ENCODE peak calls at places on chromosomes 11 and 22, in five cellular contexts. I, V, G, X and E are unnamed samples.
A peak's percentile ranks its signal among the peaks of the same experiment; 100 is the strongest.

GRCh38 chr11:44032304-44033085 is 15.3 kb upstream of the ACCSL start:
- DNase-seq in X (no peak), V (no peak), G (peak; percentile 64), I (no peak), E (no peak)

GRCh38 chr11:59158206-59159068 is 13.5 kb upstream of the DTX4 start:
- DNase-seq in G (peak; percentile 68), X (peak; percentile 72), I (peak; percentile 18), V (peak; percentile 74), E (peak; percentile 71)

GRCh38 chr22:44759430-44760310 is 7.3 kb downstream of the ARHGAP8 start:
- DNase-seq in X (no peak), I (no peak), G (no peak), V (no peak), E (peak; percentile 47)

GRCh38 chr11:60786811-60787567 is 1.9 kb downstream of the MS4A10 start:
- DNase-seq in G (no peak), V (peak; percentile 17), I (peak; percentile 81), X (no peak), E (peak; percentile 97)

GRCh38 chr11:34468209-34468841 is 29.6 kb downstream of the CAT start:
- DNase-seq in V (peak; percentile 42), X (peak; percentile 31), I (peak; percentile 23), G (no peak), E (peak; percentile 36)

GRCh38 chr11:32033491-32033890 is 57.4 kb upstream of the RCN1 start:
- DNase-seq in G (no peak), I (no peak), X (no peak), V (no peak), E (no peak)

GRCh38 chr11:74449369-74449931 is 17.9 kb downstream of the KCNE3 start:
- DNase-seq in X (peak; percentile 71), V (peak; percentile 74), I (peak; percentile 64), G (peak; percentile 70), E (peak; percentile 78)

GRCh38 chr11:125886997-125887372 is 483 bp upstream of the HYLS1 start:
- DNase-seq in G (peak; percentile 53), I (no peak), X (no peak), V (peak; percentile 67), E (peak; percentile 16)

GRCh38 chr22:46192210-46192993 is 42.1 kb downstream of the PPARA start:
- DNase-seq in X (no peak), V (no peak), I (peak; percentile 23), G (no peak), E (peak; percentile 73)

GRCh38 chr11:70207531-70208131 is 4.5 kb downstream of the FADD start:
- DNase-seq in V (no peak), X (no peak), G (no peak), I (no peak), E (no peak)

GRCh38 chr11:121886005-121886739 is 229.8 kb downstream of the BLID start:
- DNase-seq in X (no peak), I (no peak), G (peak; percentile 17), V (no peak), E (no peak)

GRCh38 chr11:73240190-73240781 is 22.2 kb downstream of the P2RY2 start:
- DNase-seq in I (no peak), X (no peak), G (no peak), V (no peak), E (no peak)

GRCh38 chr11:33987975-33988580 is 63.5 kb upstream of the CAPRIN1 start:
- DNase-seq in V (peak; percentile 88), G (peak; percentile 88), X (peak; percentile 57), I (peak; percentile 64), E (peak; percentile 66)

GRCh38 chr11:3623126-3623525 is 18.7 kb downstream of the ART5 start:
- DNase-seq in G (no peak), V (no peak), I (no peak), X (no peak), E (no peak)

GRCh38 chr11:47924184-47924671 is 56.1 kb upstream of the PTPRJ start:
- DNase-seq in G (no peak), I (peak; percentile 39), V (peak; percentile 88), X (no peak), E (no peak)

GRCh38 chr11:119489087-119489486 is 66.1 kb upstream of the THY1 start:
- DNase-seq in I (no peak), G (no peak), V (no peak), X (no peak), E (no peak)

GRCh38 chr11:35391922-35392813 is 27.2 kb downstream of the SLC1A2 start:
- DNase-seq in X (peak; percentile 80), I (peak; percentile 81), G (peak; percentile 89), V (peak; percentile 75), E (peak; percentile 63)

GRCh38 chr11:103594283-103594682 is 442.2 kb upstream of the DDI1 start:
- DNase-seq in G (no peak), V (no peak), X (no peak), I (no peak), E (no peak)

GRCh38 chr11:12182650-12183511 is 72.5 kb downstream of the MICAL2 start:
- DNase-seq in X (no peak), G (no peak), V (peak; percentile 89), I (no peak), E (no peak)

GRCh38 chr11:83019888-83020579 is 51.7 kb downstream of the RAB30 start:
- DNase-seq in I (no peak), V (no peak), G (peak; percentile 77), X (no peak), E (peak; percentile 81)

GRCh38 chr11:102287963-102288744 is 29.1 kb upstream of the BIRC3 start:
- DNase-seq in G (peak; percentile 55), V (peak; percentile 80), X (peak; percentile 72), I (peak; percentile 43), E (peak; percentile 85)

GRCh38 chr22:40533712-40534378 is 102.7 kb downstream of the MRTFA start:
- DNase-seq in I (no peak), G (peak; percentile 19), X (peak; percentile 80), V (peak; percentile 70), E (peak; percentile 59)

GRCh38 chr22:18148508-18148965 is 1.4 kb upstream of the USP18 start:
- DNase-seq in G (no peak), I (no peak), X (no peak), V (no peak), E (no peak)

GRCh38 chr11:132994038-132994502 is 538.2 kb downstream of the OPCML start:
- DNase-seq in G (no peak), X (no peak), V (no peak), I (no peak), E (no peak)

GRCh38 chr11:60899021-60899936 is 7.1 kb downstream of the PRPF19 start:
- DNase-seq in V (peak; percentile 81), I (peak; percentile 70), G (peak; percentile 55), X (peak; percentile 45), E (peak; percentile 64)

GRCh38 chr11:10550503-10550902 is 9.5 kb upstream of the RNF141 start:
- DNase-seq in V (peak; percentile 13), G (no peak), X (no peak), I (no peak), E (peak; percentile 79)

GRCh38 chr22:37496651-37497599 is 10.7 kb upstream of the MFNG start:
- DNase-seq in V (peak; percentile 49), X (no peak), G (no peak), I (no peak), E (no peak)

GRCh38 chr11:61707574-61707973 is 27.4 kb downstream of the DAGLA start:
- DNase-seq in V (no peak), X (no peak), I (peak; percentile 77), G (no peak), E (peak; percentile 75)

GRCh38 chr22:22906907-22907550 is 19.4 kb downstream of the IGLL5 start:
- DNase-seq in X (no peak), I (no peak), V (no peak), G (no peak), E (no peak)

GRCh38 chr11:63916837-63917684 is at the start of gene RCOR2:
- DNase-seq in X (peak; percentile 44), V (peak; percentile 91), G (peak; percentile 94), I (peak; percentile 84), E (peak; percentile 60)

GRCh38 chr11:84747871-84748270 is 879.3 kb downstream of the DLG2 start:
- DNase-seq in X (no peak), V (no peak), I (no peak), G (no peak), E (no peak)

GRCh38 chr22:26476705-26477340 is 6.8 kb downstream of the HPS4 start:
- DNase-seq in V (no peak), G (no peak), X (no peak), I (no peak), E (no peak)

GRCh38 chr22:25039754-25040153 is 87.2 kb downstream of the KIAA1671 start:
- DNase-seq in V (no peak), X (no peak), I (peak; percentile 85), G (no peak), E (no peak)

GRCh38 chr11:15843309-15843857 is 513.0 kb downstream of the SOX6 start:
- DNase-seq in X (no peak), I (no peak), G (peak; percentile 63), V (no peak), E (no peak)

GRCh38 chr22:48864748-48865147 is 962.9 kb downstream of the BRD1 start:
- DNase-seq in G (no peak), X (no peak), I (no peak), V (no peak), E (no peak)

GRCh38 chr11:129426776-129427175 is 51.1 kb downstream of the BARX2 start:
- DNase-seq in V (no peak), G (no peak), X (no peak), I (no peak), E (peak; percentile 67)

GRCh38 chr22:48577014-48577690 is 1250.5 kb downstream of the BRD1 start:
- DNase-seq in X (no peak), V (no peak), I (peak; percentile 70), G (peak; percentile 41), E (no peak)

GRCh38 chr11:6746086-6746618 is 25.6 kb downstream of the OR2AG2 start:
- DNase-seq in V (no peak), G (no peak), I (no peak), X (peak; percentile 59), E (peak; percentile 35)

GRCh38 chr22:10741210-10741609 is 4786.8 kb upstream of the OR11H1 start:
- DNase-seq in V (no peak), X (no peak), I (no peak), G (no peak), E (no peak)